ENCODE peak calls at places on chromosome 1, in seven cellular contexts. U is caudate nucleus; D is left ventricle myocardium inferior; V is stimulated activated naive CD8-positive, alpha-beta T cell treated with anti-CD3 and anti-CD28 coated beads, Interleukin-15, amount 100 ng/mL, for 72 hours; B is stimulated activated CD8-positive, alpha-beta memory T cell treated with anti-CD3 and anti-CD28 coated beads, Interleukin-15, amount 100 ng/mL, for 24 hours; F is AG04450; T is gastrocnemius medialis. H is an unnamed sample.
A peak's percentile ranks its signal among the peaks of the same experiment; 100 is the strongest.

GRCh38 chr1:109792056-109792831 is 28.5 kb upstream of the EPS8L3 start:
- DNase-seq in U (peak; percentile 29), D (peak; percentile 64), V (no peak), B (no peak), F (peak; percentile 88), T (no peak), H (peak; percentile 44)

GRCh38 chr1:207644852-207645631 is at the start of gene CR1L:
- DNase-seq in U (peak; percentile 39), D (peak; percentile 78), V (peak; percentile 88), B (peak; percentile 39), F (no peak), T (peak; percentile 41), H (peak; percentile 70)

GRCh38 chr1:64855557-64855956 is 110.7 kb downstream of the RAVER2 start:
- DNase-seq in U (no peak), D (no peak), V (no peak), B (no peak), F (no peak), T (no peak), H (no peak)

GRCh38 chr1:30318864-30319718 is 404.3 kb downstream of the MATN1 start:
- DNase-seq in U (no peak), D (no peak), V (no peak), B (no peak), F (no peak), T (no peak), H (no peak)

GRCh38 chr1:3745590-3746381 is 6.5 kb upstream of the CCDC27 start:
- DNase-seq in U (no peak), D (no peak), V (no peak), B (no peak), F (no peak), T (no peak), H (no peak)

GRCh38 chr1:111448482-111448917 is 556 bp downstream of the WDR77 start:
- DNase-seq in U (no peak), D (no peak), V (peak; percentile 45), B (no peak), F (no peak), T (no peak), H (no peak)

GRCh38 chr1:162019436-162019835 is 4.2 kb downstream of the OLFML2B start:
- DNase-seq in U (no peak), D (no peak), V (no peak), B (no peak), F (no peak), T (no peak), H (no peak)

GRCh38 chr1:169024255-169024654 is 82.2 kb upstream of the ATP1B1 start:
- DNase-seq in U (no peak), D (no peak), V (no peak), B (no peak), F (no peak), T (no peak), H (no peak)

H was measured in nucleus accumbens.